ENCODE peak calls at places on chromosomes 6 and 20, in six cellular contexts. S is neural progenitor cell, R is upper lobe of right lung, Q is foreskin fibroblast, B is colonic mucosa, C is testis. Z is an unnamed sample.

GRCh38 chr6:91023529-91023928 is 436.7 kb upstream of the MAP3K7 start:
- DNase-seq in S (no peak), Q (no peak), C (no peak), B (no peak), R (no peak), Z (no peak)

GRCh38 chr20:57904706-57905105 is 194.9 kb upstream of the PMEPA1 start:
- DNase-seq in B (no peak), R (no peak), C (no peak), S (no peak), Q (no peak), Z (peak; percentile 20)

GRCh38 chr20:5680227-5680626 is 70.0 kb upstream of the SHLD1 start:
- DNase-seq in S (no peak), B (no peak), R (no peak), Q (no peak), C (no peak), Z (no peak)

GRCh38 chr6:135647521-135647920 is 150.0 kb upstream of the AHI1 start:
- DNase-seq in Q (no peak), R (no peak), B (no peak), C (no peak), S (no peak), Z (no peak)

GRCh38 chr20:58432190-58432954 is 43.3 kb downstream of the VAPB start:
- DNase-seq in R (no peak), C (no peak), S (no peak), Q (peak; percentile 44), B (no peak), Z (peak; percentile 32)

GRCh38 chr6:16741112-16742016 is 19.9 kb downstream of the ATXN1 start:
- DNase-seq in C (no peak), S (no peak), R (no peak), Q (peak; percentile 88), B (no peak), Z (peak; percentile 97)

GRCh38 chr20:25000268-25000801 is 7.8 kb upstream of the APMAP start:
- DNase-seq in B (peak; percentile 38), R (peak; percentile 87), Q (peak; percentile 79), S (no peak), C (peak; percentile 74), Z (peak; percentile 98)

GRCh38 chr6:53347921-53348435 is 772 bp downstream of the ELOVL5 start:
- DNase-seq in B (peak; percentile 67), Q (peak; percentile 69), R (peak; percentile 86), S (peak; percentile 86), C (peak; percentile 72), Z (peak; percentile 60)

GRCh38 chr6:34583861-34584604 is 27.9 kb upstream of the SPDEF start:
- DNase-seq in Q (no peak), C (no peak), S (peak; percentile 40), R (peak; percentile 10), B (no peak), Z (no peak)

GRCh38 chr6:40947876-40948514 is 91.0 kb downstream of the UNC5CL start:
- DNase-seq in S (no peak), C (no peak), B (no peak), Q (no peak), R (no peak), Z (peak; percentile 68)

DNA sequence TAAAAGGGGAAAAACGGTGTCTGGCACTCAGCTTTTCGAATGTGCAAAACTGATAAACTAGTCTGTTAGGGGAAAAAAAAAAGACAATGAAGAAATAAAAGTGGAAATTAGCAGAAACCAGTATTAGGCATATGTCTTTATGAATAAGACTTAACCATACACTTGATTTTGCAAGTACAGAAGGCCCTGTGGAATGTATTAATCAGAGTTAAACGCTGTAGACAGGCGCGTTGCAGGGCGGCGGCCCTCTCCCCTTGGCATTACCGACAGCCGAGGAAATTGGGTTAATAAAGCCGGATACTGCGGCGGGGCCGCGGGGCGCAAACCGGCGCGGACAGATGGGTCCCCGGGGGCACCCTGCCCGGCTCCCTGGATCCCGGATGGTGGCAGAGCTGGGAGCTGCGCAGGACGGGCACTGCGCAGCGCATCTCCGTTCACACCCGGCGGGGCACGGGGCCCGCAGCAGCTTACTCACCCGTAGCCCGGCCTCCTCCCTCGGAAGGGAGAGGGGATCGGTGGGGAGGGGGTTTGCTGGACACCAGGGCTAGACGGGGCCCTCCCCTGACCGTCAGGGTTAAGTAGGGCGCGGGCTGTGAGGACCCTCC is 2.1 kb downstream of the BHLHE23 start:
- DNase-seq in Q (no peak), S (peak; percentile 41), C (no peak), B (no peak), R (no peak), Z (no peak)
- TF ChIP-seq CTCF in Q (no peak), S (no peak), C (no peak), B (no peak), R (no peak), Z (no peak)

GRCh38 chr6:148508401-148509151 is 165.9 kb downstream of the SASH1 start:
- DNase-seq in Q (peak; percentile 82), S (peak; percentile 84), R (no peak), B (no peak), C (no peak), Z (peak; percentile 91)

GRCh38 chr6:148509152-148509571 is 166.5 kb downstream of the SASH1 start:
- DNase-seq in C (no peak), Q (no peak), S (no peak), B (no peak), R (no peak), Z (peak; percentile 55)

GRCh38 chr6:148507774-148508173 is 165.1 kb downstream of the SASH1 start:
- DNase-seq in B (no peak), Q (no peak), S (peak; percentile 17), C (peak; percentile 66), R (no peak), Z (peak; percentile 63)

GRCh38 chr6:148513145-148514071 is 170.8 kb downstream of the SASH1 start:
- DNase-seq in C (no peak), S (no peak), R (no peak), B (no peak), Q (peak; percentile 71), Z (peak; percentile 94)

DNA sequence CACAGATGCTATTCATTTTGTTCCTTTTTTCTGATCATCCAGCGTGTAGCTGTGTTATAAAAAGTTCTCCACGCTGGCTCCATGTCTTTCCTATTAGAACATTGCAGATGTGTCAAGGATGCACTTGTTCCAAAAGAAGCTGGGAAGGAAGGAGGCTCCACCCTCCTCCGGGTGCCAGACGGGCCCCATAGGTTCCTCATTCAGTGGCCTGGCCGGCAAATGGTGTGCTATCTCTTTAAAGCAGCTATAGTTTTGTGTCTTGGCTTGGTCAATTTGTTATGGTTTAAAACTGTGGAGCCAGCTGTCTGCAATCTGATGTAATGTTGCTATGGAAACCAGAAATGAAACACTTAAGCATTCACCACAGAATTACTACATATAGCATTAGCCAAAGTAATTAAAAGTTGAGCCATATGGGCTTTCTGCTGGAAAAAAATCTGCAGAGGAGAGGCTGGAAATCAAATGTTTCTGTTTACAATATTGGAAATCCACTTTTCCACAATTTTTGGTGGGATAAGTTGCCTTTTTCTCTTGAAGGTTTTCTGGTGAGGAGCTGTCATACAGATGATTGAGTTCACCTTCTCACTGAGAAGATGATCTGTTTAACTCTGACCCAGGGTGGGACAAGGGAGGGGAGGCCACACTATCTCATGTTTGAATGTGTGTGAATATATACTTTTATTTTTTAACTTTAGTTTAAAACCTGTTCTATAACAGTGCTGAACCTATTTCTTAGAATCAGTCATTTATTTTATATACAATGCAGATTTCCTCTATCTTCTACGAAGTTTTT is 167.3 kb downstream of the SASH1 start:
- DNase-seq in R (no peak), B (peak; percentile 45), S (no peak), Q (peak; percentile 96), C (peak; percentile 55), Z (peak; percentile 100)
- H3K4me3 ChIP-seq in R (peak overlapping the region; percentile 48), B (peak overlapping the region; percentile 12), S (peak overlapping the region; percentile 52), Q (peak overlapping the region; percentile 70), C (peak overlapping the region; percentile 30), Z (peak overlapping the region; percentile 78)

GRCh38 chr20:15584507-15584906 is 988.7 kb downstream of the KIF16B start:
- DNase-seq in R (no peak), Q (no peak), S (no peak), C (no peak), B (no peak), Z (no peak)
- TF ChIP-seq CTCF in R (no peak), Q (no peak), S (no peak), C (no peak), B (no peak), Z (no peak)

DNA sequence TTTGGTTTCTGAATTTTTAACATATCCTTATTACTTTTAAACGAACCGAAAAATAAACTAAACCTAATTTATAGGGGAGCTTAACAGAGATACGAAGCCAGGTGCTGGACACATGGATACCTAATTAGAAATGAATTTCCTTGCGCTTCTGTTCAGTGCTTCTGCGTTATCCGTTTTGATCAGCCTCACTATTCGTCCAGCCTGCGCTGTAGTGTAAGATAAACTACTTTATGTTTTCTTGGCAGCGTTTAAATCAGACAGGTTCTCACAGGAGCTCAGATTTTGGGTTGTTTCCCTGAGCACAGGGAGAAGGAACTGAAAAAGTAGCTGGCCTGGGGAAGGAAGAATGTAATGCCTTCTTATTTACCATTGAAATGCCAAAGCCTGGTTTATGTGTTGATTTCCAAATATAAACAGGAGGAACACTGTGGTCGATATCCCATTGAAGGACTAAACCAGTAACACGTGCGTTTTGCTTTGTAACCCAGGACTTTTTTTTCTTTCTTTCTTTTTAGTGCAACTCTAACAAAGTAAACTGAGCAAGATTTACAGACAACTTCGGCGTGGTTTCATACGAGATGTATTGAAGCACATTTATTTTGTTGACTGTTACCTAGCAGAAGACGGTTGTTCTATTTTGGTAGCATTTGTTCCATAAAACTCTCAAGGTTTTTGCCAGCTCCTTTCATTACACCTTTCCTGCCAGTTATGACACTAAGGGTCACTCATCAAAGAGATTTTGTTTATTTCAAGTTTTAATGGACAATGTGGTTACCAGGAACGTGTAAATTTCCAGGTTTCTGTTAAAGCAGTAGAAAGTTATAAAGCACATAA is 214.8 kb upstream of the HEY2 start:
- DNase-seq in Q (no peak), B (no peak), R (no peak), C (no peak), S (no peak), Z (no peak)
- H3K4me3 ChIP-seq in Q (no peak overlapping the region), B (no peak overlapping the region), R (no peak overlapping the region), C (peak overlapping the region; percentile 35), S (peak overlapping the region; percentile 8), Z (no peak overlapping the region)

GRCh38 chr6:78438135-78438534 is 429.2 kb upstream of the IRAK1BP1 start:
- DNase-seq in Q (no peak), S (no peak), R (no peak), B (no peak), C (no peak), Z (no peak)

DNA sequence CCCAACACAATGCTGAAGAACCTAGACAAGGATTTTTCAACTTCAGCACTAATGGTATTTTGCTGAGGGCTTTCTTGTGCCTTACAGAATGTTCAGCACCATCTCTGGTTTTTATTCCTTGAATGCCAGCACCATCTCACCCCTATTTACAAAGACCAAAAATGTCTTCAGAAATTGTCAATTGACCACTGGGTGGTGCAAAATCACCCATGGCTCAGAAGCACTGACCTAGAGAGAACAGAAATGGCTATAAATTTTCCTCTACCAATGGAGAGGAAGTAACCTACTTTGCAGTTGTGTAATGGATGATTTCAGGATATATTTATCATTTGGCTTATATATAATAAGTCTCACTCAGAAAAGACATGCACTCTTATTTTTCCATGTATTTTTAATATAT is 431.0 kb upstream of the IRAK1BP1 start:
- DNase-seq in S (peak; percentile 7), C (peak; percentile 19), Q (peak; percentile 14), R (no peak), B (no peak), Z (peak; percentile 30)
- TF ChIP-seq CTCF in S (peak; percentile 45), C (no peak), Q (peak; percentile 47), R (no peak), B (no peak), Z (peak; percentile 55)

GRCh38 chr6:12291785-12292604 is 1.8 kb downstream of the EDN1 start:
- DNase-seq in R (no peak), C (no peak), S (peak; percentile 65), B (peak; percentile 52), Q (no peak), Z (peak; percentile 53)
- H3K4me3 ChIP-seq in R (peak overlapping the region; percentile 53), C (peak overlapping the region; percentile 63), S (peak overlapping the region; percentile 65), B (peak overlapping the region; percentile 43), Q (peak overlapping the region; percentile 55), Z (peak overlapping the region; percentile 74)

GRCh38 chr6:73610444-73611275 is 43.1 kb downstream of the SLC17A5 start:
- DNase-seq in Q (peak; percentile 34), S (peak; percentile 16), R (no peak), B (no peak), C (no peak), Z (peak; percentile 57)
- TF ChIP-seq CTCF in Q (peak; percentile 48), S (peak; percentile 67), R (peak; percentile 71), B (peak; percentile 65), C (no peak), Z (peak; percentile 73)